ENCODE peak calls at places on chromosomes 16 and 17, in nine cellular contexts. J is AG09319; F is iris pigment epithelial cell; Y is stimulated activated CD4-positive, alpha-beta T cell treated with anti-CD3 and anti-CD28 coated beads, Interleukin-1b, Interleukin-23, amount 100 ng/mL, for 24 hours; E is cardiac fibroblast; R is NCI-H510A treated with DMSO at 0.1 percent for 48 hours; U is heart left ventricle; K is NCI-H345; Q is dermis blood vessel endothelial cell. C is an unnamed sample.

GRCh38 chr16:24838554-24839266 is 7.1 kb upstream of the SLC5A11 start:
- DNase-seq in E (peak; percentile 78), U (no peak), K (no peak), F (peak; percentile 75), Q (peak; percentile 67), Y (no peak), J (no peak), R (no peak), C (no peak)

GRCh38 chr17:30922235-30922993 is 669 bp downstream of the ADAP2 start:
- DNase-seq in E (peak; percentile 5), J (no peak), K (no peak), U (peak; percentile 28), R (no peak), F (no peak), Y (no peak), Q (peak; percentile 9), C (no peak)

GRCh38 chr17:9937164-9937835 is 32.2 kb upstream of the RCVRN start:
- DNase-seq in Y (no peak), U (peak; percentile 81), R (no peak), Q (no peak), K (no peak), J (peak; percentile 38), F (peak; percentile 45), E (peak; percentile 44), C (no peak)

GRCh38 chr16:1745181-1745899 is 26.0 kb downstream of the NME3 start:
- DNase-seq in Q (no peak), J (peak; percentile 36), U (no peak), K (no peak), Y (no peak), E (peak; percentile 39), F (peak; percentile 82), R (no peak), C (peak; percentile 52)

GRCh38 chr17:4208228-4208627 is 55.6 kb downstream of the ANKFY1 start:
- DNase-seq in U (no peak), J (no peak), Y (no peak), K (no peak), E (peak; percentile 61), R (no peak), Q (no peak), F (no peak), C (no peak)

GRCh38 chr17:77125432-77125901 is 15.3 kb upstream of the SEC14L1 start:
- DNase-seq in J (no peak), R (no peak), E (peak; percentile 77), Y (no peak), F (peak; percentile 94), K (peak; percentile 20), U (no peak), Q (peak; percentile 99), C (peak; percentile 98)

GRCh38 chr16:11726008-11726407 is 16.6 kb downstream of the TXNDC11 start:
- DNase-seq in U (no peak), F (no peak), J (no peak), R (no peak), E (no peak), K (no peak), Q (no peak), Y (no peak), C (no peak)

GRCh38 chr16:56618138-56618537 is 7.4 kb upstream of the MT1E start:
- DNase-seq in U (peak; percentile 12), K (no peak), F (no peak), R (no peak), J (no peak), Y (no peak), Q (no peak), E (no peak), C (no peak)

GRCh38 chr17:36839256-36839655 is 98.0 kb upstream of the LHX1 start:
- DNase-seq in K (no peak), E (no peak), U (no peak), Y (no peak), Q (no peak), F (no peak), J (no peak), R (no peak), C (no peak)

GRCh38 chr16:66441586-66442375 is 14.7 kb downstream of the BEAN1 start:
- DNase-seq in Q (no peak), Y (no peak), J (no peak), K (no peak), F (peak; percentile 60), E (peak; percentile 64), R (no peak), U (no peak), C (no peak)

GRCh38 chr16:85963746-85964370 is 64.9 kb downstream of the IRF8 start:
- DNase-seq in U (peak; percentile 85), E (peak; percentile 42), Y (no peak), J (no peak), Q (no peak), R (no peak), K (no peak), F (peak; percentile 30), C (no peak)

GRCh38 chr17:55056530-55056929 is 88.0 kb downstream of the STXBP4 start:
- DNase-seq in K (no peak), F (peak; percentile 11), Y (no peak), Q (peak; percentile 16), J (no peak), E (no peak), R (peak; percentile 53), U (no peak), C (no peak)

GRCh38 chr17:28105501-28105900 is 63.0 kb downstream of the NLK start:
- DNase-seq in E (no peak), Q (peak; percentile 6), U (no peak), K (peak; percentile 5), R (no peak), J (no peak), Y (no peak), F (no peak), C (no peak)

GRCh38 chr17:19454074-19454473 is 43.0 kb downstream of the RNF112 start:
- DNase-seq in R (no peak), Y (no peak), F (no peak), E (no peak), U (no peak), J (no peak), Q (no peak), K (no peak), C (no peak)

GRCh38 chr16:76360384-76360783 is 83.2 kb downstream of the CNTNAP4 start:
- DNase-seq in F (no peak), E (peak; percentile 53), Y (no peak), Q (no peak), R (no peak), U (no peak), K (no peak), J (no peak), C (no peak)

C was measured in SW 1271.